ENCODE peak calls at places on chromosomes 4 and X, in six cellular contexts. One of them, this sample, is unnamed.

GRCh38 chr4:8000721-8001491 is 61.2 kb upstream of the AFAP1 start:
- DNase-seq in neuronal stem cell: no peak
- DNase-seq in ascending aorta: no peak
- DNase-seq in HEK293T: no peak
- DNase-seq in Right ventricle myocardium inferior: peak; percentile 62
- DNase-seq in HFF-Myc: no peak
- DNase-seq in this sample: no peak

GRCh38 chrX:134501942-134502341 is 42.0 kb downstream of the HPRT1 start:
- DNase-seq in ascending aorta: no peak
- DNase-seq in HFF-Myc: no peak
- DNase-seq in Right ventricle myocardium inferior: no peak
- DNase-seq in neuronal stem cell: no peak
- DNase-seq in HEK293T: no peak
- DNase-seq in this sample: no peak

GRCh38 chr4:178955614-178956013 is 1513.4 kb upstream of the AGA start:
- DNase-seq in HEK293T: no peak
- DNase-seq in ascending aorta: no peak
- DNase-seq in HFF-Myc: no peak
- DNase-seq in Right ventricle myocardium inferior: no peak
- DNase-seq in neuronal stem cell: no peak
- DNase-seq in this sample: no peak

GRCh38 chr4:55762815-55763214 is 56.8 kb upstream of the EXOC1L start:
- DNase-seq in neuronal stem cell: no peak
- DNase-seq in ascending aorta: no peak
- DNase-seq in HFF-Myc: no peak
- DNase-seq in Right ventricle myocardium inferior: no peak
- DNase-seq in HEK293T: no peak
- DNase-seq in this sample: no peak

GRCh38 chr4:8342651-8343050 is 73.1 kb downstream of the HTRA3 start:
- DNase-seq in HFF-Myc: no peak
- DNase-seq in HEK293T: peak; percentile 48
- DNase-seq in Right ventricle myocardium inferior: no peak
- DNase-seq in ascending aorta: no peak
- DNase-seq in neuronal stem cell: no peak
- DNase-seq in this sample: no peak

GRCh38 chr4:1178300-1179088 is 6.1 kb upstream of the SPON2 start:
- DNase-seq in Right ventricle myocardium inferior: peak; percentile 40
- DNase-seq in neuronal stem cell: no peak
- DNase-seq in ascending aorta: no peak
- DNase-seq in HFF-Myc: no peak
- DNase-seq in HEK293T: no peak
- DNase-seq in this sample: no peak

GRCh38 chrX:46044486-46044885 is 500.7 kb downstream of the ZNF674 start:
- DNase-seq in Right ventricle myocardium inferior: no peak
- DNase-seq in ascending aorta: no peak
- DNase-seq in HFF-Myc: no peak
- DNase-seq in HEK293T: no peak
- DNase-seq in neuronal stem cell: no peak
- DNase-seq in this sample: no peak

GRCh38 chr4:113636877-113637276 is 124.7 kb downstream of the CAMK2D start:
- DNase-seq in ascending aorta: no peak
- DNase-seq in neuronal stem cell: no peak
- DNase-seq in HEK293T: no peak
- DNase-seq in Right ventricle myocardium inferior: no peak
- DNase-seq in HFF-Myc: no peak
- DNase-seq in this sample: no peak

GRCh38 chr4:176001171-176002006 is 64.3 kb upstream of the WDR17 start:
- DNase-seq in neuronal stem cell: peak; percentile 64
- DNase-seq in HFF-Myc: no peak
- DNase-seq in HEK293T: peak; percentile 68
- DNase-seq in Right ventricle myocardium inferior: no peak
- DNase-seq in ascending aorta: no peak
- DNase-seq in this sample: no peak

GRCh38 chrX:128396601-128397000 is 344.4 kb upstream of the ACTRT1 start:
- DNase-seq in Right ventricle myocardium inferior: no peak
- DNase-seq in ascending aorta: no peak
- DNase-seq in HEK293T: no peak
- DNase-seq in HFF-Myc: no peak
- DNase-seq in neuronal stem cell: no peak
- DNase-seq in this sample: no peak

GRCh38 chr4:157217708-157218107 is 2.8 kb upstream of the GRIA2 start:
- DNase-seq in HFF-Myc: no peak
- DNase-seq in neuronal stem cell: no peak
- DNase-seq in Right ventricle myocardium inferior: no peak
- DNase-seq in ascending aorta: no peak
- DNase-seq in HEK293T: no peak
- DNase-seq in this sample: peak; percentile 5

GRCh38 chrX:112512509-112512908 is 167.2 kb downstream of the LHFPL1 start:
- DNase-seq in neuronal stem cell: no peak
- DNase-seq in HFF-Myc: no peak
- DNase-seq in ascending aorta: no peak
- DNase-seq in HEK293T: no peak
- DNase-seq in Right ventricle myocardium inferior: no peak
- DNase-seq in this sample: no peak

GRCh38 chrX:153772608-153773217 is 8.1 kb upstream of the SRPK3 start:
- DNase-seq in neuronal stem cell: no peak
- DNase-seq in ascending aorta: no peak
- DNase-seq in HFF-Myc: no peak
- DNase-seq in Right ventricle myocardium inferior: no peak
- DNase-seq in HEK293T: no peak
- DNase-seq in this sample: no peak

GRCh38 chr4:144709159-144709558 is 63.2 kb downstream of the HHIP start:
- DNase-seq in HEK293T: no peak
- DNase-seq in ascending aorta: no peak
- DNase-seq in Right ventricle myocardium inferior: peak; percentile 64
- DNase-seq in neuronal stem cell: no peak
- DNase-seq in HFF-Myc: peak; percentile 66
- DNase-seq in this sample: no peak

GRCh38 chr4:26803462-26803861 is 57.2 kb upstream of the STIM2 start:
- DNase-seq in HFF-Myc: no peak
- DNase-seq in HEK293T: no peak
- DNase-seq in neuronal stem cell: peak; percentile 20
- DNase-seq in ascending aorta: no peak
- DNase-seq in Right ventricle myocardium inferior: no peak
- DNase-seq in this sample: no peak

GRCh38 chr4:11328401-11328800 is 100.3 kb downstream of the HS3ST1 start:
- DNase-seq in HEK293T: no peak
- DNase-seq in ascending aorta: no peak
- DNase-seq in HFF-Myc: no peak
- DNase-seq in Right ventricle myocardium inferior: no peak
- DNase-seq in neuronal stem cell: no peak
- DNase-seq in this sample: no peak

GRCh38 chr4:38582445-38582844 is 81.6 kb upstream of the KLF3 start:
- DNase-seq in neuronal stem cell: no peak
- DNase-seq in ascending aorta: no peak
- DNase-seq in HEK293T: no peak
- DNase-seq in HFF-Myc: no peak
- DNase-seq in Right ventricle myocardium inferior: no peak
- DNase-seq in this sample: no peak

GRCh38 chrX:154373340-154374306 is 811 bp downstream of the FLNA start:
- DNase-seq in neuronal stem cell: no peak
- DNase-seq in HEK293T: peak; percentile 60
- DNase-seq in ascending aorta: no peak
- DNase-seq in Right ventricle myocardium inferior: peak; percentile 76
- DNase-seq in HFF-Myc: no peak
- DNase-seq in this sample: peak; percentile 48

GRCh38 chrX:1423215-1423614 is 29.5 kb downstream of the ASMTL start:
- DNase-seq in ascending aorta: no peak
- DNase-seq in neuronal stem cell: no peak
- DNase-seq in HFF-Myc: no peak
- DNase-seq in HEK293T: no peak
- DNase-seq in Right ventricle myocardium inferior: no peak
- DNase-seq in this sample: no peak

GRCh38 chr4:1312821-1313640 is 23.3 kb downstream of the MAEA start:
- DNase-seq in Right ventricle myocardium inferior: peak; percentile 16
- DNase-seq in HEK293T: no peak
- DNase-seq in ascending aorta: no peak
- DNase-seq in HFF-Myc: no peak
- DNase-seq in neuronal stem cell: no peak
- DNase-seq in this sample: no peak

GRCh38 chr4:2356123-2357069 is 62.0 kb downstream of the ZFYVE28 start:
- DNase-seq in ascending aorta: no peak
- DNase-seq in neuronal stem cell: no peak
- DNase-seq in Right ventricle myocardium inferior: no peak
- DNase-seq in HEK293T: no peak
- DNase-seq in HFF-Myc: no peak
- DNase-seq in this sample: no peak

GRCh38 chr4:99180367-99181169 is 36.5 kb upstream of the ADH4 start:
- DNase-seq in Right ventricle myocardium inferior: no peak
- DNase-seq in neuronal stem cell: no peak
- DNase-seq in HEK293T: no peak
- DNase-seq in HFF-Myc: peak; percentile 45
- DNase-seq in ascending aorta: no peak
- DNase-seq in this sample: no peak

GRCh38 chrX:25014366-25014838 is 1.4 kb downstream of the ARX start:
- DNase-seq in neuronal stem cell: no peak
- DNase-seq in HFF-Myc: no peak
- DNase-seq in Right ventricle myocardium inferior: no peak
- DNase-seq in HEK293T: no peak
- DNase-seq in ascending aorta: no peak
- DNase-seq in this sample: no peak

GRCh38 chrX:140525448-140525847 is 20.6 kb upstream of the SOX3 start:
- DNase-seq in HFF-Myc: no peak
- DNase-seq in ascending aorta: no peak
- DNase-seq in neuronal stem cell: no peak
- DNase-seq in Right ventricle myocardium inferior: no peak
- DNase-seq in HEK293T: no peak
- DNase-seq in this sample: no peak

GRCh38 chrX:129984196-129984962 is 1.9 kb downstream of the BCORL1 start:
- DNase-seq in Right ventricle myocardium inferior: peak; percentile 70
- DNase-seq in neuronal stem cell: no peak
- DNase-seq in HFF-Myc: no peak
- DNase-seq in ascending aorta: no peak
- DNase-seq in HEK293T: peak; percentile 53
- DNase-seq in this sample: peak; percentile 44

GRCh38 chr4:26263165-26263564 is 57.6 kb upstream of the RBPJ start:
- DNase-seq in HFF-Myc: no peak
- DNase-seq in ascending aorta: no peak
- DNase-seq in Right ventricle myocardium inferior: no peak
- DNase-seq in HEK293T: peak; percentile 53
- DNase-seq in neuronal stem cell: no peak
- DNase-seq in this sample: no peak

GRCh38 chr4:244471-244870 is 60.8 kb downstream of the ZNF732 start:
- DNase-seq in Right ventricle myocardium inferior: no peak
- DNase-seq in ascending aorta: no peak
- DNase-seq in HEK293T: peak; percentile 15
- DNase-seq in HFF-Myc: no peak
- DNase-seq in neuronal stem cell: no peak
- DNase-seq in this sample: peak; percentile 47

This sample was measured in erythroblast.